ENCODE peak calls at places on chromosomes 12 and 14, in eight cellular contexts. Y is GM23338, C is fibroblast of lung, W is HCT116, U is PC-9, R is neural progenitor cell, I is mammary epithelial cell, J is astrocyte. T is an unnamed sample.

GRCh38 chr12:27826076-27826475 is 46.0 kb upstream of the MANSC4 start:
- DNase-seq in Y (no peak), C (no peak), W (no peak), U (no peak), R (no peak), I (peak), J (no peak), T (no peak)

GRCh38 chr14:71891185-71891584 is 41.0 kb upstream of the RGS6 start:
- DNase-seq in Y (peak), C (no peak), W (no peak), U (no peak), R (no peak), I (no peak), J (no peak), T (no peak)

GRCh38 chr12:29241821-29242591 is 92.9 kb downstream of the FAR2 start:
- DNase-seq in Y (peak), C (peak), W (peak), U (peak), R (peak), I (peak), J (peak), T (peak)

GRCh38 chr14:48731260-48731659 is 854.9 kb downstream of the RPS29 start:
- DNase-seq in Y (no peak), C (no peak), W (no peak), U (no peak), R (no peak), I (no peak), J (no peak), T (no peak)

GRCh38 chr12:34399631-34400422 is 377.5 kb downstream of the ALG10 start:
- DNase-seq in Y (no peak), C (no peak), W (no peak), U (peak), R (no peak), I (no peak), J (no peak), T (no peak)

GRCh38 chr12:80189241-80189640 is 89.9 kb downstream of the OTOGL start:
- DNase-seq in Y (no peak), C (peak), W (no peak), U (no peak), R (no peak), I (no peak), J (peak), T (no peak)

GRCh38 chr12:75349946-75350345 is 15.5 kb downstream of the GLIPR1L1 start:
- DNase-seq in Y (no peak), C (no peak), W (no peak), U (no peak), R (no peak), I (no peak), J (no peak), T (no peak)

GRCh38 chr12:82174936-82175335 is 183.3 kb downstream of the CCDC59 start:
- DNase-seq in Y (peak), C (no peak), W (no peak), U (no peak), R (peak), I (no peak), J (no peak), T (no peak)

GRCh38 chr14:100369019-100369418 is 45.9 kb downstream of the SLC25A47 start:
- DNase-seq in Y (no peak), C (no peak), W (no peak), U (no peak), R (no peak), I (no peak), J (no peak), T (no peak)

GRCh38 chr14:54191846-54192245 is 205.0 kb upstream of the CDKN3 start:
- DNase-seq in Y (no peak), C (no peak), W (no peak), U (no peak), R (no peak), I (peak), J (no peak), T (no peak)

GRCh38 chr12:117832459-117833457 is 136.0 kb downstream of the KSR2 start:
- DNase-seq in Y (no peak), C (peak), W (no peak), U (no peak), R (no peak), I (peak), J (peak), T (no peak)

GRCh38 chr12:94789510-94790225 is 139.3 kb upstream of the TMCC3 start:
- DNase-seq in Y (no peak), C (no peak), W (no peak), U (no peak), R (no peak), I (no peak), J (no peak), T (no peak)

GRCh38 chr12:47029903-47030302 is 49.5 kb upstream of the PCED1B start:
- DNase-seq in Y (no peak), C (no peak), W (no peak), U (no peak), R (no peak), I (no peak), J (no peak), T (no peak)

GRCh38 chr12:46242569-46242968 is 26.3 kb downstream of the SLC38A1 start:
- DNase-seq in Y (no peak), C (no peak), W (no peak), U (no peak), R (no peak), I (no peak), J (no peak), T (no peak)

GRCh38 chr12:118063567-118064391 is 2.8 kb upstream of the WSB2 start:
- DNase-seq in Y (no peak), C (no peak), W (no peak), U (no peak), R (no peak), I (no peak), J (no peak), T (no peak)

GRCh38 chr12:110234197-110235154 is 46.6 kb upstream of the ATP2A2 start:
- DNase-seq in Y (no peak), C (no peak), W (no peak), U (no peak), R (no peak), I (no peak), J (no peak), T (no peak)

GRCh38 chr14:105532111-105532623 is 5.8 kb downstream of the TMEM121 start:
- DNase-seq in Y (no peak), C (no peak), W (no peak), U (no peak), R (no peak), I (no peak), J (no peak), T (no peak)

GRCh38 chr14:101518611-101519048 is 42.7 kb upstream of the DIO3 start:
- DNase-seq in Y (no peak), C (no peak), W (no peak), U (peak), R (no peak), I (no peak), J (no peak), T (no peak)

GRCh38 chr12:89400415-89400814 is 48.1 kb upstream of the DUSP6 start:
- DNase-seq in Y (no peak), C (no peak), W (no peak), U (no peak), R (no peak), I (peak), J (no peak), T (no peak)
- TF ChIP-seq CTCF in Y (no peak), C (no peak), W (no peak), U (no peak), R (no peak), I (no peak), J (no peak), T (no peak)

DNA sequence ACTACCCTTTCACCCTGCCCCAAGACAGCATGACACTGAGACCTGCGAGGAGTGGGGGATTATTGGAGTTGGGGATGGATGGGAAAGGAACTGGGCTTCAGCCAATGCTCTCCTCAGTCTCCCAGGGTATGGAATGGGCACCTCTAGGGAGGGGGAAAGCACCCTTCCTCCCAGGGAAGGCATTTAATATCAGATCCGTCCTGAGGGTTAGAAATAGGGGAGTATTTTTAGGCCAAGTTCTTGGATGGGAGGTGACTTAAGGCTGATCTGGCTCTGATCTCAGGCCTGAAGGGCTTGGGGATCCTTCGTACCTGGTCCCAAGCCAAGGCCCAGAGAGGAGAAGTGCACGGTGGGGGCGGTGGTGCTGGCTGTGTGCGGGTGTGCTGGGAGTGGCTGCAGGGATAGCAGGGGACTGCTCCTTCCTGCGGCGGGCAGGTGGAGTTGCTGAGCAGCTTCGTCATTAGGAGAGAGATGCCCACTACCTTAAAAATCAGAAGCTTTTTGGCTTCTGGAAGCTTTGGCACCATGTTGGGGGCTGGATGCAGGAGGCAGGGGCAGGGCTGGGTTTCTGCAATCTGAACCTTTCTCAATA is 7.0 kb upstream of the CEBPE start:
- DNase-seq in Y (no peak), C (no peak), W (no peak), U (no peak), R (no peak), I (no peak), J (no peak), T (no peak)
- TF ChIP-seq EZH2 in Y (no peak), C (no peak), W (no peak), U (no peak), R (no peak), I (no peak), J (no peak), T (no peak)

GRCh38 chr12:121955258-121956040 is 37.1 kb downstream of the CFAP251 start:
- DNase-seq in Y (peak), C (no peak), W (peak), U (no peak), R (peak), I (peak), J (no peak), T (no peak)
- H3K4me3 ChIP-seq in Y (no peak), C (no peak), W (no peak), U (no peak), R (no peak), I (no peak), J (no peak), T (no peak)

DNA sequence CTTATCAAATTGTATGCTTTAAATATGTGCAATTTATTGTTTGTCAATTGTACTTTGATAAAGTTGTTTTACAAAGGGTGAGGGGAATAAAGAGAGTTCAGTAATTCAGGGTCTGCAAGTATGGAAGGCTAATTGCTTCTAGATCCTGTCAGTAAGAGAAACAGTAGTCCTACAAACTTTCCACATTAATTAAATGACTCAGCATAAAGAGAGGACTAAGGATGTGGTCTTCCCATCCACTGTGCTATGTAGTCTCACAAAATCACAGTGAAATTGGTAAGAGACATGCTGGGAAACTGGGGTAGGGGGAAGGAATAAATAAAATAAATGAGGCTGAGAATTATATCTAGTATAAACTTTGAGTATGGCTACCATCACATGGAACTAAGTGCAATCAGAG is 130.2 kb upstream of the PKP2 start:
- DNase-seq in Y (no peak), C (no peak), W (no peak), U (no peak), R (no peak), I (no peak), J (no peak), T (no peak)
- TF ChIP-seq CTCF in Y (no peak), C (no peak), W (no peak), U (no peak), R (no peak), I (no peak), J (no peak), T (no peak)

GRCh38 chr14:102578821-102579220 is 13.6 kb upstream of the RCOR1 start:
- DNase-seq in Y (no peak), C (no peak), W (no peak), U (no peak), R (no peak), I (no peak), J (no peak), T (no peak)
- TF ChIP-seq EZH2 in Y (no peak), C (no peak), W (no peak), U (no peak), R (no peak), I (no peak), J (no peak), T (no peak)

GRCh38 chr12:1496162-1496925 is 98.0 kb downstream of the FBXL14 start:
- DNase-seq in Y (no peak), C (peak), W (no peak), U (peak), R (no peak), I (no peak), J (no peak), T (no peak)
- H3K4me3 ChIP-seq in Y (no peak), C (peak), W (no peak), U (no peak), R (no peak), I (peak), J (no peak), T (no peak)

GRCh38 chr12:20950248-20950647 is 139.7 kb downstream of the SLCO1B3 start:
- DNase-seq in Y (peak), C (peak), W (peak), U (no peak), R (peak), I (peak), J (no peak), T (peak)
- TF ChIP-seq CTCF in Y (peak), C (no peak), W (peak), U (peak), R (peak), I (peak), J (peak), T (peak)

GRCh38 chr12:77847060-77847541 is 16.4 kb downstream of the NAV3 start:
- DNase-seq in Y (no peak), C (peak), W (no peak), U (no peak), R (no peak), I (peak), J (peak), T (peak)
- TF ChIP-seq EZH2 in Y (no peak), C (no peak), W (no peak), U (no peak), R (no peak), I (no peak), J (no peak), T (no peak)

GRCh38 chr14:23069413-23069806 is 12.1 kb upstream of the CDH24 start:
- DNase-seq in Y (no peak), C (no peak), W (no peak), U (no peak), R (no peak), I (no peak), J (no peak), T (no peak)
- H3K4me3 ChIP-seq in Y (peak), C (no peak), W (no peak), U (no peak), R (peak), I (no peak), J (no peak), T (no peak)

GRCh38 chr12:124916370-124917134 is 2.1 kb upstream of the UBC start:
- DNase-seq in Y (peak), C (peak), W (peak), U (peak), R (peak), I (peak), J (peak), T (peak)

GRCh38 chr12:124910561-124911478 is 3.6 kb downstream of the UBC start:
- DNase-seq in Y (peak), C (peak), W (no peak), U (no peak), R (peak), I (peak), J (no peak), T (no peak)

GRCh38 chr12:124914392-124915248 is at the start of gene UBC:
- DNase-seq in Y (peak), C (peak), W (peak), U (peak), R (peak), I (peak), J (peak), T (peak)

GRCh38 chr12:124915249-124916236 is 1.1 kb upstream of the UBC start:
- DNase-seq in Y (peak), C (no peak), W (no peak), U (peak), R (peak), I (peak), J (no peak), T (no peak)

GRCh38 chr12:124913474-124914391 is 717 bp downstream of the UBC start:
- DNase-seq in Y (peak), C (peak), W (no peak), U (peak), R (peak), I (peak), J (peak), T (peak)
- TF ChIP-seq CTCF in Y (peak), C (peak), W (no peak), U (peak), R (peak), I (peak), J (peak), T (peak)

T was measured in A673.